ENCODE peak calls at places on chromosomes 2 and 18, in four cellular contexts. One of them, this sample, is unnamed.

GRCh38 chr2:86776532-86776931 is 14.2 kb downstream of the CD8A start:
- DNase-seq in H9: no peak
- DNase-seq in H1: no peak
- DNase-seq in IMR-90: no peak
- DNase-seq in this sample: no peak

GRCh38 chr2:127811922-127812321 is 951 bp upstream of the WDR33 start:
- DNase-seq in H9: no peak
- DNase-seq in H1: no peak
- DNase-seq in IMR-90: no peak
- DNase-seq in this sample: no peak

GRCh38 chr2:181104512-181105121 is 124.2 kb downstream of the UBE2E3 start:
- DNase-seq in H9: no peak
- DNase-seq in H1: no peak
- DNase-seq in IMR-90: peak; percentile 76
- DNase-seq in this sample: peak; percentile 72

GRCh38 chr18:78849046-78849445 is 130.6 kb upstream of the SALL3 start:
- DNase-seq in H9: no peak
- DNase-seq in H1: no peak
- DNase-seq in IMR-90: no peak
- DNase-seq in this sample: no peak

GRCh38 chr2:70926042-70926441 is 9.7 kb upstream of the ATP6V1B1 start:
- DNase-seq in H9: peak; percentile 11
- DNase-seq in H1: peak; percentile 14
- DNase-seq in IMR-90: no peak
- DNase-seq in this sample: no peak

GRCh38 chr2:189304360-189304759 is 124.8 kb upstream of the COL5A2 start:
- DNase-seq in H9: no peak
- DNase-seq in H1: no peak
- DNase-seq in IMR-90: no peak
- DNase-seq in this sample: peak; percentile 34

GRCh38 chr2:119252186-119253113 is 28.8 kb downstream of the STEAP3 start:
- DNase-seq in H9: peak; percentile 15
- DNase-seq in H1: no peak
- DNase-seq in IMR-90: peak; percentile 97
- DNase-seq in this sample: peak; percentile 20

GRCh38 chr2:222946700-222947278 is 86.0 kb downstream of the ACSL3 start:
- DNase-seq in H9: no peak
- DNase-seq in H1: no peak
- DNase-seq in IMR-90: peak; percentile 40
- DNase-seq in this sample: peak; percentile 21

GRCh38 chr2:71882949-71883472 is 264.7 kb downstream of the CYP26B1 start:
- DNase-seq in H9: peak; percentile 22
- DNase-seq in H1: no peak
- DNase-seq in IMR-90: peak; percentile 78
- DNase-seq in this sample: peak; percentile 14

GRCh38 chr2:121699421-121700328 is 37.0 kb downstream of the NIFK start:
- DNase-seq in H9: no peak
- DNase-seq in H1: no peak
- DNase-seq in IMR-90: peak; percentile 84
- DNase-seq in this sample: peak; percentile 81

GRCh38 chr18:9796933-9797549 is 88.7 kb upstream of the TXNDC2 start:
- DNase-seq in H9: no peak
- DNase-seq in H1: no peak
- DNase-seq in IMR-90: no peak
- DNase-seq in this sample: no peak

GRCh38 chr2:23871206-23871605 is 55.7 kb downstream of the ATAD2B start:
- DNase-seq in H9: no peak
- DNase-seq in H1: no peak
- DNase-seq in IMR-90: no peak
- DNase-seq in this sample: no peak

GRCh38 chr18:39487932-39488331 is 1922.3 kb upstream of the CELF4 start:
- DNase-seq in H9: no peak
- DNase-seq in H1: no peak
- DNase-seq in IMR-90: no peak
- DNase-seq in this sample: no peak

GRCh38 chr18:35386600-35387366 is 9.6 kb upstream of the ZNF396 start:
- DNase-seq in H9: peak; percentile 78
- DNase-seq in H1: peak; percentile 63
- DNase-seq in IMR-90: peak; percentile 82
- DNase-seq in this sample: peak; percentile 93

GRCh38 chr18:79866889-79867574 is 69.3 kb downstream of the KCNG2 start:
- DNase-seq in H9: no peak
- DNase-seq in H1: no peak
- DNase-seq in IMR-90: peak; percentile 29
- DNase-seq in this sample: no peak

GRCh38 chr2:11757101-11757500 is 10.7 kb downstream of the LPIN1 start:
- DNase-seq in H9: no peak
- DNase-seq in H1: no peak
- DNase-seq in IMR-90: no peak
- DNase-seq in this sample: no peak

GRCh38 chr2:101803945-101804696 is 106.6 kb downstream of the MAP4K4 start:
- DNase-seq in H9: no peak
- DNase-seq in H1: no peak
- DNase-seq in IMR-90: no peak
- DNase-seq in this sample: no peak

GRCh38 chr2:101805146-101806088 is 107.9 kb downstream of the MAP4K4 start:
- DNase-seq in H9: no peak
- DNase-seq in H1: no peak
- DNase-seq in IMR-90: peak; percentile 83
- DNase-seq in this sample: peak; percentile 57

GRCh38 chr2:101801496-101801895 is 104.0 kb downstream of the MAP4K4 start:
- DNase-seq in H9: no peak
- DNase-seq in H1: no peak
- DNase-seq in IMR-90: no peak
- DNase-seq in this sample: no peak

GRCh38 chr2:101802329-101802728 is 104.8 kb downstream of the MAP4K4 start:
- DNase-seq in H9: no peak
- DNase-seq in H1: no peak
- DNase-seq in IMR-90: no peak
- DNase-seq in this sample: no peak

DNA sequence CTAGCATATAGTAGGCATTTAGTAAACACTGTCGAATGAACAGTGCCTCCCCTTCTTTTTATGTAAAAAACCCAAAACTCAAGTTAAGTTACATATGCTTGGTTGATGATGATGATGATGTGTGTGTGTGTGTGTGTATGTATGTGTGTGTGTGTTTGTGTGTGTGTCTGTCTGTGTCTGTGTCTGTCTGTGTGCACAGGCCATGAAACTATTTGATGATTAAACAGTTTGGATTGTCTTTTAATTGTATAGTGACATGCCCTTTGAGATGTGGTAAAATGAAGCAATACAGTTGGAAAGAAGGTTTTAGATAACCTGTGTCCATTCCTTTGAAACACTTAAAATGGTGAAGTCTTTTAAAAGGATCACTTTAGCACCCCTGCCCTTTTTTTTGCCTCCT is 105.6 kb downstream of the MAP4K4 start:
- DNase-seq in H9: no peak
- DNase-seq in H1: no peak
- DNase-seq in IMR-90: peak; percentile 61
- DNase-seq in this sample: no peak
- H3K4me1 ChIP-seq in H9: peaks cover 10% of the 10 kb centered on the region
- H3K4me1 ChIP-seq in H1: peaks cover 23% of the 10 kb centered on the region
- H3K4me1 ChIP-seq in IMR-90: peaks cover 24% of the 10 kb centered on the region
- H3K4me1 ChIP-seq in this sample: peaks cover 13% of the 10 kb centered on the region

DNA sequence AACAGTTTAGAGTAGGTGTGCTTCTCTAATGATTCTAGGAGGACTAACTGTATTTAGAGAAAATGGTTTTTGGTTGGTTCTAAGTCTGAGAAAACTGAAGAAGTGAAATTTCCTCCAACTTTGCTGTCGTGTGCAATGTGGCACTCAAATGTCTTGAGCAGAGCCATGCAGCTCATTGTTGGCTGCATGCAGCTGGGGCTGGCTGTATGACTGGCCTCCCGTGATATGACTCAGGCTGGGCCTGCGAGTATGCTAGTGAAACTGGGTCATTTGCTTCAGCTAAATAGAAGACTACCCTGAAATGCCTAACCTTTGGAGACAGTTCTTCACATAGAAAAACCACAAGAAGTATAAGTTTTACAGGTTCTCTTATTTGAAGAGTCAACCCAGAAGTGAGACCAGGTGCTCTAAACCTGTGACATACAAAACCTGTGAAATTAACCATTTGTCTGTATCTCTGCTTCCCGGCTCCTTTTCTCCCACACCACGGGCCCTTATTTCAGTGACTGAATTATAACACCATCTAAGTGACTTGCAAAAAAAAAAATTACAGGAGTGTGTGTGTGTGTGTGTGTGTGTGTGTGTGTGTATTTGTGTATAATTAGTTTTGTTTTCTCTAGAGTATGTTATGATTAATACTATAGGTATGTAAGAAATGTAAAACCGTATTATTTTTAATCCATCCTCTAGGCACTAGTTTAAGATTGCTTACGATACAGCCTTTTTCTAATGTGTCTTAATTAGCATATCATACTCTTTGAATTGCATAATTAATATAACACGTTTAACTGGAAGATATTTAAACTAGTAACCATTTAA is 15.9 kb downstream of the POLI start:
- DNase-seq in H9: no peak
- DNase-seq in H1: no peak
- DNase-seq in IMR-90: peak; percentile 75
- DNase-seq in this sample: peak; percentile 13
- H2BK5ac ChIP-seq in H9: no peak overlapping the region
- H2BK5ac ChIP-seq in H1: no peak overlapping the region
- H2BK5ac ChIP-seq in IMR-90: no peak overlapping the region
- H2BK5ac ChIP-seq in this sample: no peak overlapping the region

GRCh38 chr2:152483276-152483996 is 148.5 kb downstream of the FMNL2 start:
- DNase-seq in H9: no peak
- DNase-seq in H1: no peak
- DNase-seq in IMR-90: peak; percentile 53
- DNase-seq in this sample: no peak
- H3K4me1 ChIP-seq in H9: peaks cover 2% of the 10 kb centered on the region
- H3K4me1 ChIP-seq in H1: peaks cover 7% of the 10 kb centered on the region
- H3K4me1 ChIP-seq in IMR-90: peaks cover 3% of the 10 kb centered on the region
- H3K4me1 ChIP-seq in this sample: no peaks in the 10 kb centered on the region

GRCh38 chr2:219457784-219458369 is 23.2 kb downstream of the SPEG start:
- DNase-seq in H9: no peak
- DNase-seq in H1: no peak
- DNase-seq in IMR-90: no peak
- DNase-seq in this sample: peak; percentile 56

GRCh38 chr2:219458996-219459395 is 24.4 kb downstream of the SPEG start:
- DNase-seq in H9: no peak
- DNase-seq in H1: no peak
- DNase-seq in IMR-90: no peak
- DNase-seq in this sample: no peak

GRCh38 chr2:219461061-219461514 is 26.4 kb downstream of the SPEG start:
- DNase-seq in H9: peak; percentile 61
- DNase-seq in H1: no peak
- DNase-seq in IMR-90: peak; percentile 17
- DNase-seq in this sample: peak; percentile 62

GRCh38 chr2:219460424-219460926 is 25.8 kb downstream of the SPEG start:
- DNase-seq in H9: peak; percentile 85
- DNase-seq in H1: peak; percentile 74
- DNase-seq in IMR-90: peak; percentile 85
- DNase-seq in this sample: peak; percentile 92

DNA sequence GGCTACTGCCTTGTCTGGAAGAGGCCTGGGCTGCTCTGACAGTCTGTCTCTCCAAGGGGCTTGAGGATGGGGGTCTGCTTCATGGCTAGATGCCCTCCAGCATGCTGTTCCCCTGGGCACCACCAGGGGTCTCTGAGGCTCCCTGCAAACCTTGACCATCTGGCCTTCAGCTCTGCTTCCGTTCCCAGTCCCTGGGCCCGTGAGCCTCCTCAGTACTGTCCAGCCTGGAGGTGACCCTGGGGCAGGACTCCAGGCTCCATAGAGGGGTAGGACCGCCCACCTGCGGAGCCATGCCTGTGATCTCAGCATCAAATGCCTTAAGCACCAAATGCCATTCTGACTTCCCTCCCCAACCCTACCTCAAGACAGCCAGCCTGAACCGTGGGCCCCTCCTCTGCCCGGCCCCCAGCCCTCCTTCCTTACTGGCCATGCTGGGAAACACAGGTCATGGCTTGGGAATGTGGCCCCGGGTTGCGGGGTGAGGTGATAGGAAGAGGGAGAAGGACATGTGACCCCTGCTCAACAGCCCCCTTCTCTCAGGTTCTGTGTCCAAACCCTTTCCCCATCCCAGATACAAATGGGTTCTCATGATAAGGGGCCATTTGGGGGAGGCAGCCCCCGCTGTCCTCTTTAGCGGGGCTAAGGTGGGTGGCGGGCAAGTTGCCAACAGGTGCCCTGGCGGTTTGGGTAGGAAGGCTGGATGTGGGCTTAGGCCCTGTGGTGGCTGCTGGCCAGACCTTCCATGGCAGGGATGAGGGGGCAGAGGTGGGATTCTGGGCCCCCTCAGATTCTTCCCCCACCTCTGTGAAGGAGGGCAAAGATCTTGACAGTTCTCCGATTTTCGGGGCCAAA is 25.0 kb downstream of the SPEG start:
- DNase-seq in H9: peak; percentile 83
- DNase-seq in H1: peak; percentile 94
- DNase-seq in IMR-90: peak; percentile 63
- DNase-seq in this sample: peak; percentile 89
- H2BK5ac ChIP-seq in H9: no peak overlapping the region
- H2BK5ac ChIP-seq in H1: peak overlapping the region; percentile 75
- H2BK5ac ChIP-seq in IMR-90: peak overlapping the region; percentile 91
- H2BK5ac ChIP-seq in this sample: no peak overlapping the region

DNA sequence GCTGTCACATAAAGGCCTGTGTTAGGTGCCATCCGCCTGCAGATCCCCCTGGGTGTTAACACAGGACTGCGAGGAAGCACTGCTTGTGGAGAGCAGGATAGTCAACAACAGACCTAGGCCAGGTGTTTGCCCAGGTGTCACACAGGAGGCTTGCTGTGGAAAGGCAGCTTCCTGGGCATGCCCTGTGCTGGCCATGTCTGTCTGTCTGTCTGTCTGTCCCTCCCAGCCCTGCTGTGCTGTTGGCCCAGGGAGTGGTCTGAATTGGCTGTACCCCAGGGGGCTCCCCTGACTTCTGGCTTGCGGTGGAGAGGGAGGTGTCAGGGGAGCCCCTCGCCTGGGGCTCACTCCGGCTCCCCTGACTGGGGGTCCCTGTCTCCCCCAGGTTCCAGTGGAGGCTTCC is 53.2 kb downstream of the SH3BP4 start:
- DNase-seq in H9: no peak
- DNase-seq in H1: no peak
- DNase-seq in IMR-90: no peak
- DNase-seq in this sample: no peak
- H3K4me1 ChIP-seq in H9: no peaks in the 10 kb centered on the region
- H3K4me1 ChIP-seq in H1: peaks cover 4% of the 10 kb centered on the region
- H3K4me1 ChIP-seq in IMR-90: peaks cover 64% of the 10 kb centered on the region
- H3K4me1 ChIP-seq in this sample: peaks cover 36% of the 10 kb centered on the region

DNA sequence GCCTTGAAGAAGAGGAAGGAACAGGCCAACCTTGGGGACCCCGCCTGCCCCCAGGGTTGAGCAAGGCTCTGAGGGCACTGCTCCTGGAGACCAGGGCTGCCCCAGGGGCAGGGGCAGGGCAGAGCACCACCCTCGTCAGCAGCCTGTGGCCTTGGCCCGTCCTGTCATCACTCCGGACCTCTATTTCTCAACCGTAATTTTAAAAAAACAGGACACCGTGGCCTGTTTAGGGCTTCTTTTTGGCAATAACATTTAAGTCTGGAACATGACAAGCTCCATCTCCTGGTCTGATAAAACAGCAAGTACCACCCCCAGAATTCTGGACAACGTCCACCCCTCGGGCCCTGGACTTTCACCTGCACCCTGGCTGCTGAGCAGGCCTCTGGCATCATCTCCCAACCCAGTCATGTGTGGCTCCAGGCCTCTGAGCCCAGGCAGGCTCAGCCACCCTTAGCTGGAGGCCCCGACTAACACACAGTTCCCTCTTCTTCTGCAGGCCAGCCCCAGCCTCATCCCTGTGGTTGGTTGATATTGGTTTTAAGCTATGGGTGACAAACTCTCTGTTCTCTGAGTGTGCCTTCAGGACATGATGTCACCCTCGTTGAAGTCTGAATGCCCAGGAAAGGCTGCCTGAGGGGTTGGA is 22.6 kb upstream of the ID2 start:
- DNase-seq in H9: no peak
- DNase-seq in H1: no peak
- DNase-seq in IMR-90: no peak
- DNase-seq in this sample: no peak
- H2BK5ac ChIP-seq in H9: no peak overlapping the region
- H2BK5ac ChIP-seq in H1: no peak overlapping the region
- H2BK5ac ChIP-seq in IMR-90: no peak overlapping the region
- H2BK5ac ChIP-seq in this sample: no peak overlapping the region